ENCODE peak calls at places on chromosomes 2 and 18, in nine cellular contexts. One of them, this sample, is unnamed.

GRCh38 chr2:85161626-85161960 is 28.4 kb downstream of the TCF7L1 start:
- DNase-seq in A549: no peak
- DNase-seq in ACHN: no peak
- DNase-seq in kidney epithelial cell: no peak
- DNase-seq in stimulated activated CD4-positive, alpha-beta T cell treated with anti-CD3 and anti-CD28 coated beads, Interleukin-4, amount 100 ng/mL, for 48 hours: no peak
- DNase-seq in NCI-H2081: no peak
- DNase-seq in EH: peak
- DNase-seq in T-helper 22 cell: no peak
- DNase-seq in KBM-7: no peak
- DNase-seq in this sample: no peak

GRCh38 chr2:240374085-240374907 is 61.2 kb upstream of the GPC1 start:
- DNase-seq in A549: peak
- DNase-seq in ACHN: peak
- DNase-seq in kidney epithelial cell: peak
- DNase-seq in stimulated activated CD4-positive, alpha-beta T cell treated with anti-CD3 and anti-CD28 coated beads, Interleukin-4, amount 100 ng/mL, for 48 hours: no peak
- DNase-seq in NCI-H2081: no peak
- DNase-seq in EH: peak
- DNase-seq in T-helper 22 cell: no peak
- DNase-seq in KBM-7: no peak
- DNase-seq in this sample: no peak

GRCh38 chr2:60410458-60411146 is 142.9 kb downstream of the BCL11A start:
- DNase-seq in A549: no peak
- DNase-seq in ACHN: no peak
- DNase-seq in kidney epithelial cell: no peak
- DNase-seq in stimulated activated CD4-positive, alpha-beta T cell treated with anti-CD3 and anti-CD28 coated beads, Interleukin-4, amount 100 ng/mL, for 48 hours: no peak
- DNase-seq in NCI-H2081: no peak
- DNase-seq in EH: no peak
- DNase-seq in T-helper 22 cell: no peak
- DNase-seq in KBM-7: no peak
- DNase-seq in this sample: no peak

GRCh38 chr2:120226296-120226695 is 3.1 kb upstream of the TMEM185B start:
- DNase-seq in A549: no peak
- DNase-seq in ACHN: no peak
- DNase-seq in kidney epithelial cell: no peak
- DNase-seq in stimulated activated CD4-positive, alpha-beta T cell treated with anti-CD3 and anti-CD28 coated beads, Interleukin-4, amount 100 ng/mL, for 48 hours: no peak
- DNase-seq in NCI-H2081: no peak
- DNase-seq in EH: no peak
- DNase-seq in T-helper 22 cell: no peak
- DNase-seq in KBM-7: no peak
- DNase-seq in this sample: no peak

GRCh38 chr2:160486341-160486740 is 7.3 kb downstream of the RBMS1 start:
- DNase-seq in A549: no peak
- DNase-seq in ACHN: no peak
- DNase-seq in kidney epithelial cell: no peak
- DNase-seq in stimulated activated CD4-positive, alpha-beta T cell treated with anti-CD3 and anti-CD28 coated beads, Interleukin-4, amount 100 ng/mL, for 48 hours: no peak
- DNase-seq in NCI-H2081: no peak
- DNase-seq in EH: no peak
- DNase-seq in T-helper 22 cell: no peak
- DNase-seq in KBM-7: no peak
- DNase-seq in this sample: no peak

GRCh38 chr2:164621761-164622105 is 451 bp upstream of the GRB14 start:
- DNase-seq in A549: peak
- DNase-seq in ACHN: no peak
- DNase-seq in kidney epithelial cell: no peak
- DNase-seq in stimulated activated CD4-positive, alpha-beta T cell treated with anti-CD3 and anti-CD28 coated beads, Interleukin-4, amount 100 ng/mL, for 48 hours: no peak
- DNase-seq in NCI-H2081: peak
- DNase-seq in EH: no peak
- DNase-seq in T-helper 22 cell: no peak
- DNase-seq in KBM-7: no peak
- DNase-seq in this sample: peak

GRCh38 chr2:180730976-180731375 is 249.4 kb upstream of the UBE2E3 start:
- DNase-seq in A549: peak
- DNase-seq in ACHN: no peak
- DNase-seq in kidney epithelial cell: no peak
- DNase-seq in stimulated activated CD4-positive, alpha-beta T cell treated with anti-CD3 and anti-CD28 coated beads, Interleukin-4, amount 100 ng/mL, for 48 hours: no peak
- DNase-seq in NCI-H2081: no peak
- DNase-seq in EH: peak
- DNase-seq in T-helper 22 cell: no peak
- DNase-seq in KBM-7: no peak
- DNase-seq in this sample: no peak

GRCh38 chr2:236550701-236551465 is 18.7 kb upstream of the ACKR3 start:
- DNase-seq in A549: no peak
- DNase-seq in ACHN: no peak
- DNase-seq in kidney epithelial cell: no peak
- DNase-seq in stimulated activated CD4-positive, alpha-beta T cell treated with anti-CD3 and anti-CD28 coated beads, Interleukin-4, amount 100 ng/mL, for 48 hours: no peak
- DNase-seq in NCI-H2081: no peak
- DNase-seq in EH: no peak
- DNase-seq in T-helper 22 cell: no peak
- DNase-seq in KBM-7: no peak
- DNase-seq in this sample: no peak

GRCh38 chr2:169360984-169361705 is 1.2 kb downstream of the LRP2 start:
- DNase-seq in A549: no peak
- DNase-seq in ACHN: no peak
- DNase-seq in kidney epithelial cell: no peak
- DNase-seq in stimulated activated CD4-positive, alpha-beta T cell treated with anti-CD3 and anti-CD28 coated beads, Interleukin-4, amount 100 ng/mL, for 48 hours: no peak
- DNase-seq in NCI-H2081: no peak
- DNase-seq in EH: no peak
- DNase-seq in T-helper 22 cell: no peak
- DNase-seq in KBM-7: no peak
- DNase-seq in this sample: peak

GRCh38 chr2:108444941-108445840 is 3.8 kb upstream of the GCC2 start:
- DNase-seq in A549: peak
- DNase-seq in ACHN: no peak
- DNase-seq in kidney epithelial cell: no peak
- DNase-seq in stimulated activated CD4-positive, alpha-beta T cell treated with anti-CD3 and anti-CD28 coated beads, Interleukin-4, amount 100 ng/mL, for 48 hours: no peak
- DNase-seq in NCI-H2081: no peak
- DNase-seq in EH: no peak
- DNase-seq in T-helper 22 cell: no peak
- DNase-seq in KBM-7: peak
- DNase-seq in this sample: no peak

GRCh38 chr2:119028327-119029174 is 86.6 kb downstream of the MARCO start:
- DNase-seq in A549: peak
- DNase-seq in ACHN: peak
- DNase-seq in kidney epithelial cell: no peak
- DNase-seq in stimulated activated CD4-positive, alpha-beta T cell treated with anti-CD3 and anti-CD28 coated beads, Interleukin-4, amount 100 ng/mL, for 48 hours: no peak
- DNase-seq in NCI-H2081: peak
- DNase-seq in EH: peak
- DNase-seq in T-helper 22 cell: no peak
- DNase-seq in KBM-7: no peak
- DNase-seq in this sample: peak

GRCh38 chr2:108936868-108937265 is 52.2 kb downstream of the EDAR start:
- DNase-seq in A549: no peak
- DNase-seq in ACHN: no peak
- DNase-seq in kidney epithelial cell: no peak
- DNase-seq in stimulated activated CD4-positive, alpha-beta T cell treated with anti-CD3 and anti-CD28 coated beads, Interleukin-4, amount 100 ng/mL, for 48 hours: no peak
- DNase-seq in NCI-H2081: no peak
- DNase-seq in EH: no peak
- DNase-seq in T-helper 22 cell: no peak
- DNase-seq in KBM-7: no peak
- DNase-seq in this sample: no peak

GRCh38 chr2:220499281-220499680 is 871.9 kb downstream of the SLC4A3 start:
- DNase-seq in A549: peak
- DNase-seq in ACHN: peak
- DNase-seq in kidney epithelial cell: peak
- DNase-seq in stimulated activated CD4-positive, alpha-beta T cell treated with anti-CD3 and anti-CD28 coated beads, Interleukin-4, amount 100 ng/mL, for 48 hours: no peak
- DNase-seq in NCI-H2081: no peak
- DNase-seq in EH: peak
- DNase-seq in T-helper 22 cell: no peak
- DNase-seq in KBM-7: no peak
- DNase-seq in this sample: no peak

GRCh38 chr2:47108638-47109372 is 46.3 kb downstream of the STPG4 start:
- DNase-seq in A549: no peak
- DNase-seq in ACHN: no peak
- DNase-seq in kidney epithelial cell: no peak
- DNase-seq in stimulated activated CD4-positive, alpha-beta T cell treated with anti-CD3 and anti-CD28 coated beads, Interleukin-4, amount 100 ng/mL, for 48 hours: no peak
- DNase-seq in NCI-H2081: no peak
- DNase-seq in EH: peak
- DNase-seq in T-helper 22 cell: no peak
- DNase-seq in KBM-7: no peak
- DNase-seq in this sample: no peak

GRCh38 chr2:228613133-228613532 is 431.6 kb upstream of the SPHKAP start:
- DNase-seq in A549: peak
- DNase-seq in ACHN: no peak
- DNase-seq in kidney epithelial cell: peak
- DNase-seq in stimulated activated CD4-positive, alpha-beta T cell treated with anti-CD3 and anti-CD28 coated beads, Interleukin-4, amount 100 ng/mL, for 48 hours: no peak
- DNase-seq in NCI-H2081: no peak
- DNase-seq in EH: peak
- DNase-seq in T-helper 22 cell: no peak
- DNase-seq in KBM-7: no peak
- DNase-seq in this sample: no peak

GRCh38 chr2:239716536-239717318 is 308.4 kb downstream of the NDUFA10 start:
- DNase-seq in A549: no peak
- DNase-seq in ACHN: no peak
- DNase-seq in kidney epithelial cell: no peak
- DNase-seq in stimulated activated CD4-positive, alpha-beta T cell treated with anti-CD3 and anti-CD28 coated beads, Interleukin-4, amount 100 ng/mL, for 48 hours: no peak
- DNase-seq in NCI-H2081: no peak
- DNase-seq in EH: no peak
- DNase-seq in T-helper 22 cell: no peak
- DNase-seq in KBM-7: no peak
- DNase-seq in this sample: no peak

GRCh38 chr18:9736942-9737813 is 29.1 kb downstream of the RAB31 start:
- DNase-seq in A549: no peak
- DNase-seq in ACHN: peak
- DNase-seq in kidney epithelial cell: peak
- DNase-seq in stimulated activated CD4-positive, alpha-beta T cell treated with anti-CD3 and anti-CD28 coated beads, Interleukin-4, amount 100 ng/mL, for 48 hours: no peak
- DNase-seq in NCI-H2081: peak
- DNase-seq in EH: peak
- DNase-seq in T-helper 22 cell: no peak
- DNase-seq in KBM-7: no peak
- DNase-seq in this sample: peak

GRCh38 chr2:70698847-70699246 is 69.2 kb downstream of the ADD2 start:
- DNase-seq in A549: no peak
- DNase-seq in ACHN: no peak
- DNase-seq in kidney epithelial cell: no peak
- DNase-seq in stimulated activated CD4-positive, alpha-beta T cell treated with anti-CD3 and anti-CD28 coated beads, Interleukin-4, amount 100 ng/mL, for 48 hours: no peak
- DNase-seq in NCI-H2081: no peak
- DNase-seq in EH: no peak
- DNase-seq in T-helper 22 cell: no peak
- DNase-seq in KBM-7: no peak
- DNase-seq in this sample: no peak

GRCh38 chr2:108449410-108450200 is 599 bp downstream of the GCC2 start:
- DNase-seq in A549: peak
- DNase-seq in ACHN: peak
- DNase-seq in kidney epithelial cell: no peak
- DNase-seq in stimulated activated CD4-positive, alpha-beta T cell treated with anti-CD3 and anti-CD28 coated beads, Interleukin-4, amount 100 ng/mL, for 48 hours: no peak
- DNase-seq in NCI-H2081: peak
- DNase-seq in EH: peak
- DNase-seq in T-helper 22 cell: peak
- DNase-seq in KBM-7: no peak
- DNase-seq in this sample: peak

GRCh38 chr2:26327291-26328272 is 18.4 kb upstream of the SELENOI start:
- DNase-seq in A549: no peak
- DNase-seq in ACHN: no peak
- DNase-seq in kidney epithelial cell: no peak
- DNase-seq in stimulated activated CD4-positive, alpha-beta T cell treated with anti-CD3 and anti-CD28 coated beads, Interleukin-4, amount 100 ng/mL, for 48 hours: no peak
- DNase-seq in NCI-H2081: no peak
- DNase-seq in EH: peak
- DNase-seq in T-helper 22 cell: no peak
- DNase-seq in KBM-7: peak
- DNase-seq in this sample: no peak

GRCh38 chr2:173264152-173264551 is 90.5 kb upstream of the CDCA7 start:
- DNase-seq in A549: no peak
- DNase-seq in ACHN: no peak
- DNase-seq in kidney epithelial cell: no peak
- DNase-seq in stimulated activated CD4-positive, alpha-beta T cell treated with anti-CD3 and anti-CD28 coated beads, Interleukin-4, amount 100 ng/mL, for 48 hours: no peak
- DNase-seq in NCI-H2081: no peak
- DNase-seq in EH: no peak
- DNase-seq in T-helper 22 cell: no peak
- DNase-seq in KBM-7: no peak
- DNase-seq in this sample: no peak

GRCh38 chr2:101622633-101623521 is 74.6 kb upstream of the MAP4K4 start:
- DNase-seq in A549: no peak
- DNase-seq in ACHN: no peak
- DNase-seq in kidney epithelial cell: no peak
- DNase-seq in stimulated activated CD4-positive, alpha-beta T cell treated with anti-CD3 and anti-CD28 coated beads, Interleukin-4, amount 100 ng/mL, for 48 hours: no peak
- DNase-seq in NCI-H2081: no peak
- DNase-seq in EH: no peak
- DNase-seq in T-helper 22 cell: no peak
- DNase-seq in KBM-7: peak
- DNase-seq in this sample: no peak

GRCh38 chr2:136255648-136256461 is 137.9 kb upstream of the CXCR4 start:
- DNase-seq in A549: no peak
- DNase-seq in ACHN: no peak
- DNase-seq in kidney epithelial cell: no peak
- DNase-seq in stimulated activated CD4-positive, alpha-beta T cell treated with anti-CD3 and anti-CD28 coated beads, Interleukin-4, amount 100 ng/mL, for 48 hours: no peak
- DNase-seq in NCI-H2081: no peak
- DNase-seq in EH: no peak
- DNase-seq in T-helper 22 cell: no peak
- DNase-seq in KBM-7: peak
- DNase-seq in this sample: no peak

GRCh38 chr2:61993422-61994024 is 88.0 kb downstream of the COMMD1 start:
- DNase-seq in A549: peak
- DNase-seq in ACHN: peak
- DNase-seq in kidney epithelial cell: peak
- DNase-seq in stimulated activated CD4-positive, alpha-beta T cell treated with anti-CD3 and anti-CD28 coated beads, Interleukin-4, amount 100 ng/mL, for 48 hours: no peak
- DNase-seq in NCI-H2081: peak
- DNase-seq in EH: peak
- DNase-seq in T-helper 22 cell: no peak
- DNase-seq in KBM-7: peak
- DNase-seq in this sample: peak

GRCh38 chr2:207772081-207772843 is 2.6 kb upstream of the FZD5 start:
- DNase-seq in A549: peak
- DNase-seq in ACHN: no peak
- DNase-seq in kidney epithelial cell: no peak
- DNase-seq in stimulated activated CD4-positive, alpha-beta T cell treated with anti-CD3 and anti-CD28 coated beads, Interleukin-4, amount 100 ng/mL, for 48 hours: no peak
- DNase-seq in NCI-H2081: no peak
- DNase-seq in EH: peak
- DNase-seq in T-helper 22 cell: no peak
- DNase-seq in KBM-7: peak
- DNase-seq in this sample: no peak